ENCODE peak calls at places on chromosomes 16 and 17, in four cellular contexts. X is T-helper 1 cell, E is omental fat pad, G is HFFc6. J is an unnamed sample.

GRCh38 chr17:73042809-73043685 is 49.4 kb downstream of the SLC39A11 start:
- DNase-seq in X (no peak), E (no peak), G (no peak), J (no peak)

GRCh38 chr17:5248821-5249479 is 14.3 kb upstream of the SCIMP start:
- DNase-seq in E (no peak), X (no peak), G (no peak), J (no peak)

GRCh38 chr16:85017151-85017550 is 5.8 kb upstream of the ZDHHC7 start:
- DNase-seq in X (no peak), G (no peak), E (no peak), J (peak)

GRCh38 chr17:14919580-14920160 is 345.5 kb downstream of the PMP22 start:
- DNase-seq in E (no peak), G (no peak), X (no peak), J (no peak)

GRCh38 chr17:2852211-2852610 is 56.0 kb downstream of the RAP1GAP2 start:
- DNase-seq in G (no peak), X (no peak), E (no peak), J (no peak)

GRCh38 chr16:56662357-56663354 is 4.9 kb downstream of the MT1F start:
- DNase-seq in G (no peak), E (no peak), X (no peak), J (peak)

GRCh38 chr17:74815671-74816370 is 39.7 kb upstream of the NAT9 start:
- DNase-seq in G (no peak), X (no peak), E (no peak), J (no peak)

GRCh38 chr16:50261707-50262235 is 4.6 kb upstream of the ADCY7 start:
- DNase-seq in E (no peak), G (no peak), X (no peak), J (no peak)

GRCh38 chr16:52526429-52526828 is 20.5 kb downstream of the TOX3 start:
- DNase-seq in X (no peak), E (no peak), G (no peak), J (no peak)

GRCh38 chr17:53628011-53628410 is 194.7 kb upstream of the KIF2B start:
- DNase-seq in X (no peak), E (no peak), G (no peak), J (no peak)

GRCh38 chr17:1362964-1363363 is 37.1 kb downstream of the YWHAE start:
- DNase-seq in E (no peak), G (no peak), X (no peak), J (no peak)

GRCh38 chr17:42459256-42459982 is 741 bp downstream of the ATP6V0A1 start:
- DNase-seq in G (peak), X (no peak), E (peak), J (no peak)

GRCh38 chr16:24069036-24069590 is 187.0 kb upstream of the CACNG3 start:
- DNase-seq in G (no peak), X (no peak), E (no peak), J (no peak)

GRCh38 chr16:8720080-8720966 is 45.9 kb downstream of the ABAT start:
- DNase-seq in G (no peak), E (no peak), X (no peak), J (no peak)

GRCh38 chr16:81445143-81445922 is 725 bp downstream of the CMIP start:
- DNase-seq in X (peak), G (peak), E (no peak), J (peak)

GRCh38 chr17:42623732-42624596 is 14.5 kb downstream of the TUBG1 start:
- DNase-seq in X (no peak), G (no peak), E (no peak), J (no peak)

GRCh38 chr17:2238432-2239169 is 65.0 kb downstream of the SMG6 start:
- DNase-seq in G (no peak), X (no peak), E (no peak), J (no peak)

GRCh38 chr16:1002399-1003161 is 21.0 kb downstream of the SOX8 start:
- DNase-seq in E (peak), G (peak), X (no peak), J (peak)

GRCh38 chr17:8556074-8556473 is 74.5 kb downstream of the MYH10 start:
- DNase-seq in X (no peak), E (no peak), G (no peak), J (no peak)

GRCh38 chr17:76586741-76587487 is 1.3 kb upstream of the ST6GALNAC2 start:
- DNase-seq in G (no peak), X (no peak), E (no peak), J (no peak)

GRCh38 chr17:16935241-16935663 is 36.7 kb downstream of the TNFRSF13B start:
- DNase-seq in X (no peak), G (no peak), E (no peak), J (no peak)

GRCh38 chr17:47273245-47273644 is 19.6 kb downstream of the ITGB3 start:
- DNase-seq in X (no peak), E (no peak), G (no peak), J (no peak)

GRCh38 chr16:89113661-89114060 is 20.0 kb downstream of the ACSF3 start:
- DNase-seq in X (no peak), G (no peak), E (no peak), J (no peak)

GRCh38 chr17:51456942-51457341 is 196.6 kb downstream of the UTP18 start:
- DNase-seq in X (no peak), G (no peak), E (no peak), J (no peak)

GRCh38 chr16:87828071-87828971 is 41.0 kb downstream of the SLC7A5 start:
- DNase-seq in X (no peak), E (no peak), G (no peak), J (no peak)

GRCh38 chr17:75983501-75984181 is 4.6 kb downstream of the TEN1 start:
- DNase-seq in X (no peak), E (peak), G (no peak), J (no peak)

GRCh38 chr17:13490906-13491502 is 110.7 kb downstream of the HS3ST3A1 start:
- DNase-seq in E (no peak), G (no peak), X (no peak), J (no peak)

GRCh38 chr17:40909755-40910154 is 24.7 kb upstream of the KRT20 start:
- DNase-seq in G (peak), E (no peak), X (no peak), J (no peak)

GRCh38 chr16:25126820-25127232 is 15.3 kb downstream of the LCMT1 start:
- DNase-seq in G (peak), E (no peak), X (no peak), J (peak)

GRCh38 chr17:73211745-73212144 is 18.9 kb downstream of the COG1 start:
- DNase-seq in X (no peak), E (no peak), G (no peak), J (peak)

GRCh38 chr16:2838928-2839327 is 8.8 kb downstream of the ZG16B start:
- DNase-seq in G (peak), X (no peak), E (no peak), J (peak)

J was measured in stimulated activated naive CD4-positive, alpha-beta T cell treated with Interleukin-2 at 50 U/mL for 16 hours.